ENCODE peak calls at places on chromosomes 4 and X, in nine cellular contexts. V is DMS153; G is GF-D8; Y is GM13977; K is foreskin fibroblast; A is activated naive CD4-positive, alpha-beta T cell; S is stimulated activated CD4-positive, alpha-beta T cell treated with anti-CD3 and anti-CD28 coated beads, Interleukin-15, amount 100 ng/mL, for 1 hour; C is WTC11; B is RPMI7951. X is an unnamed sample.

GRCh38 chr4:78121338-78121904 is 64.3 kb downstream of the FRAS1 start:
- DNase-seq in V (no peak), G (no peak), Y (no peak), K (no peak), A (no peak), S (no peak), C (no peak), B (no peak), X (no peak)

GRCh38 chrX:6226053-6226645 is 2.5 kb downstream of the NLGN4X start:
- DNase-seq in V (no peak), G (no peak), Y (no peak), K (peak; percentile 23), A (no peak), S (no peak), C (peak; percentile 45), B (no peak), X (peak; percentile 79)

GRCh38 chrX:44843753-44844152 is at the start of gene DUSP21:
- DNase-seq in V (no peak), G (no peak), Y (no peak), K (no peak), A (no peak), S (no peak), C (no peak), B (no peak), X (no peak)

GRCh38 chr4:132063829-132064228 is 1085.3 kb upstream of the PCDH10 start:
- DNase-seq in V (peak; percentile 39), G (no peak), Y (no peak), K (peak; percentile 10), A (no peak), S (no peak), C (no peak), B (no peak), X (no peak)

GRCh38 chrX:151902813-151903591 is 9.7 kb upstream of the MAGEA4 start:
- DNase-seq in V (no peak), G (no peak), Y (no peak), K (peak; percentile 92), A (no peak), S (no peak), C (no peak), B (peak; percentile 88), X (no peak)

GRCh38 chrX:140500427-140500826 is 4.4 kb downstream of the SOX3 start:
- DNase-seq in V (no peak), G (no peak), Y (no peak), K (no peak), A (no peak), S (no peak), C (no peak), B (no peak), X (peak; percentile 43)

GRCh38 chrX:45849261-45849660 is 648.6 kb upstream of the DIPK2B start:
- DNase-seq in V (peak; percentile 7), G (no peak), Y (peak; percentile 23), K (peak; percentile 82), A (no peak), S (no peak), C (no peak), B (peak; percentile 91), X (peak; percentile 19)

GRCh38 chrX:14798805-14799397 is 74.0 kb downstream of the FANCB start:
- DNase-seq in V (no peak), G (no peak), Y (no peak), K (no peak), A (no peak), S (no peak), C (no peak), B (no peak), X (no peak)

X was measured in H7.